ENCODE peak calls at places on chromosomes 7 and 10, in eight cellular contexts. E, U, N, S, J, T, W and F are unnamed samples.

GRCh38 chr10:90862908-90863514 is 5.2 kb upstream of the HTR7 start:
- DNase-seq in J (no peak), N (peak; percentile 43), W (no peak), E (no peak), U (peak; percentile 47), T (no peak), S (peak; percentile 16), F (no peak)

GRCh38 chr10:105585753-105586152 is 944.7 kb downstream of the SORCS3 start:
- DNase-seq in W (no peak), U (peak; percentile 66), N (no peak), T (no peak), J (no peak), S (peak; percentile 29), E (no peak), F (no peak)

GRCh38 chr7:78099715-78100477 is 301.3 kb downstream of the PHTF2 start:
- DNase-seq in T (no peak), E (no peak), W (no peak), J (no peak), U (no peak), S (no peak), N (no peak), F (no peak)

GRCh38 chr7:30888783-30889182 is 22.9 kb upstream of the AQP1 start:
- DNase-seq in J (no peak), W (no peak), N (no peak), U (no peak), T (no peak), S (no peak), E (peak; percentile 72), F (no peak)

GRCh38 chr10:78688945-78689935 is 379.5 kb upstream of the ZMIZ1 start:
- DNase-seq in S (no peak), J (no peak), W (no peak), U (peak; percentile 6), N (peak; percentile 73), E (no peak), T (no peak), F (no peak)

GRCh38 chr7:85021090-85021704 is 165.7 kb downstream of the SEMA3D start:
- DNase-seq in J (no peak), N (no peak), W (no peak), T (no peak), S (no peak), U (peak; percentile 32), E (no peak), F (no peak)

GRCh38 chr10:58755688-58756087 is 243.0 kb downstream of the BICC1 start:
- DNase-seq in N (no peak), T (no peak), U (no peak), E (no peak), S (no peak), J (no peak), W (no peak), F (peak; percentile 10)

GRCh38 chr10:95445837-95446347 is 115.3 kb downstream of the SORBS1 start:
- DNase-seq in W (peak; percentile 80), N (peak; percentile 67), T (no peak), S (peak; percentile 60), E (peak; percentile 80), U (peak; percentile 92), J (peak; percentile 49), F (peak; percentile 59)

GRCh38 chr10:112858990-112859520 is 91.0 kb upstream of the TCF7L2 start:
- DNase-seq in S (no peak), T (no peak), E (no peak), N (no peak), U (no peak), J (no peak), W (no peak), F (no peak)

GRCh38 chr10:24097771-24098207 is 111.1 kb upstream of the KIAA1217 start:
- DNase-seq in W (no peak), U (no peak), N (no peak), J (no peak), T (no peak), E (no peak), S (peak; percentile 4), F (no peak)

GRCh38 chr10:89643812-89644690 is 991 bp downstream of the PANK1 start:
- DNase-seq in J (peak; percentile 80), E (peak; percentile 90), S (peak; percentile 99), W (peak; percentile 91), T (peak; percentile 80), N (peak; percentile 90), U (peak; percentile 98), F (peak; percentile 89)

GRCh38 chr10:93579089-93579488 is 12.6 kb downstream of the FFAR4 start:
- DNase-seq in W (peak; percentile 34), N (no peak), S (peak; percentile 60), J (peak; percentile 38), T (no peak), E (no peak), U (no peak), F (no peak)

GRCh38 chr10:95475827-95476481 is 85.2 kb downstream of the SORBS1 start:
- DNase-seq in U (peak; percentile 48), N (no peak), J (peak; percentile 90), T (no peak), E (no peak), W (no peak), S (peak; percentile 94), F (peak; percentile 87)

DNA sequence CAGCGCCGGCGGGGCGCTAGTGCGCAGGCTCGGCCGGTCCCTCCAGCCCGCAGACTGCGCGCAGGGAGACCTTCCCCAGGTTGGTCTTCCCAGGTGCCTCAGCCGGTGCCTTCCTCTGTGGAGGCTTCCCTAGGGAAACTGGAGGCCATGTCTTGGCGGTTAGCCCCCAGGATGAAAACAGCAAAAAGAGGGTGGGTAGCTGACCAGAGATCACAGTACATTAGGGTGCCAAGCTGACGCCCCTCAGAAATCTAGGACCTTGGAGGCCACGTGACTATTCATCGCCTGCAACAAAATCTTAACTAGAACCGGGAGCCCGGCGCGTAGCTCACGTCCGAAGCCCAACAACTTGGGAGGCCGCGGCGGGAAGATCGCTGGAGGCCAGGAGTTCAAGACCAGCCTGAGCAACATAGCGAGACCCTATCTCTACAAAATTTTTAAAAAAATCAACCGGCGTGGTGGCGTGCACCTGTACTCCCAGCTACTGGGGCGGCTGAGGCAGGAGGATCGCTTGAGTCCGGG is 327 bp upstream of the FIS1 start:
- DNase-seq in U (no peak), N (no peak), J (no peak), S (no peak), T (no peak), W (no peak), E (no peak), F (no peak)
- TF ChIP-seq POLR2AphosphoS5 in U (peak; percentile 66), N (peak; percentile 35), J (no peak), S (peak; percentile 60), T (no peak), W (peak; percentile 21), E (no peak), F (no peak)

DNA sequence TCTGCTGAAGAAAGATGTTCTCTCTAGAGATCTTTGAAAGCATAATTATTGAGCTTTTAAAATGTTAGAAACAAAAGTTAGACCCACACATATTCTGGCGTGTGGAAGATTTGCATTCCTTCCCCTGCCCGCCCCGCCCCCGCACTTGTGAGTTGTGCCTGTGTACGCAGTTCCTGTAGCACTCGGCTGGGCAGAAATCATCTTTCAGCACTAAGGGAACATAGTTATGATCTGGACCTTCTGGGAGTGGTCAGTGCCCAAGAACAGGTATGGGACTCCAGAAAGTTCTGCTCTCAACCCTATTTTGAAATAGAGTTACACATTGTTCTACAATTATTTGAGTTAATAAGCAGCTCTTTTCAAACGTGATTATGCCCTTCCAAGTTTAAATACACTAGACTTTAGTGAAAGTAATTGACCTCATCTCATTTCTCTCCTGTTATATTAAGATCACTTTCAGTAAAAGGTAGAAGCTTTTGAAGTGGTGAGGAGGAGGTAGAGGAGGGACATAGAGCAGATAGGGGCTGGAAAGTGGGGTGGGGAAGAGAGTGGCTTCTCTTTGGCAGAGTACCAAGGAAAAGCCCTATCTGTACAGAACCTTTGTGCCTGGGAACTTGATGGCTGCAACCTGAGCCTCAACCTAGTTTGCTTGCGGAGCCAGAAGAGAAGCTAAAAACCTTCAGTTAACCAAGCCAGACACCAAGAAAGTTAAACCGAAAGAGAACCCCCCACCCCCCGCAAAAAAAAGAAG is 5.7 kb downstream of the BLVRA start:
- DNase-seq in N (no peak), S (peak; percentile 58), U (no peak), E (peak; percentile 90), J (peak; percentile 56), W (no peak), T (no peak), F (peak; percentile 52)
- H3K4me3 ChIP-seq in N (no peak overlapping the region), S (peak overlapping the region; percentile 47), U (no peak overlapping the region), E (no peak overlapping the region), J (peak overlapping the region; percentile 30), W (peak overlapping the region; percentile 18), T (no peak overlapping the region), F (no peak overlapping the region)

GRCh38 chr7:12013983-12014382 is 182.0 kb upstream of the THSD7A start:
- DNase-seq in N (no peak), U (no peak), J (no peak), T (no peak), E (no peak), S (no peak), W (no peak), F (no peak)

GRCh38 chr7:12016439-12016838 is 184.4 kb upstream of the THSD7A start:
- DNase-seq in J (no peak), E (no peak), W (no peak), N (no peak), S (no peak), U (no peak), T (no peak), F (no peak)

DNA sequence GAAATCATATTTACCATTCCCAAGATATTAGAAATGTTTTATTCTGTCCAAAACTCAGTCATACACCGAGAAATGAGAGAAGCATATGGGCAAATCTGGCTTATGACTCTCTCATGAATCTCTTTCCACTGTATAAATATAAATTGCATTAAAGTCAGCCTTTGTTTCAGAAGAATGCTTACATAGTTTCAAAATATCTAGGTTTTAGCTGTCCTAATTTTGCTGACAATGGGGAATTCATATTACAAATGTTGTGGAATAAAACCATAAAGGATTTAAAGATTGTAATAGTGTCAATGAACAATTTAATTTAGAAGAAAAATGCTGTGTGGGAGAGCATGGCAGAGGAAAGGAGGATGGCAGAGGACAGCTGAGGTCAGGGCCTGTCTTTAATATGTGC is 185.0 kb upstream of the THSD7A start:
- DNase-seq in W (no peak), J (no peak), N (no peak), S (no peak), T (no peak), E (no peak), U (no peak), F (no peak)
- H3K36me3 ChIP-seq in W (no peaks in the 10 kb centered on the region), J (no peaks in the 10 kb centered on the region), N (no peaks in the 10 kb centered on the region), S (no peaks in the 10 kb centered on the region), T (no peaks in the 10 kb centered on the region), E (no peaks in the 10 kb centered on the region), U (no peaks in the 10 kb centered on the region), F (no peaks in the 10 kb centered on the region)

DNA sequence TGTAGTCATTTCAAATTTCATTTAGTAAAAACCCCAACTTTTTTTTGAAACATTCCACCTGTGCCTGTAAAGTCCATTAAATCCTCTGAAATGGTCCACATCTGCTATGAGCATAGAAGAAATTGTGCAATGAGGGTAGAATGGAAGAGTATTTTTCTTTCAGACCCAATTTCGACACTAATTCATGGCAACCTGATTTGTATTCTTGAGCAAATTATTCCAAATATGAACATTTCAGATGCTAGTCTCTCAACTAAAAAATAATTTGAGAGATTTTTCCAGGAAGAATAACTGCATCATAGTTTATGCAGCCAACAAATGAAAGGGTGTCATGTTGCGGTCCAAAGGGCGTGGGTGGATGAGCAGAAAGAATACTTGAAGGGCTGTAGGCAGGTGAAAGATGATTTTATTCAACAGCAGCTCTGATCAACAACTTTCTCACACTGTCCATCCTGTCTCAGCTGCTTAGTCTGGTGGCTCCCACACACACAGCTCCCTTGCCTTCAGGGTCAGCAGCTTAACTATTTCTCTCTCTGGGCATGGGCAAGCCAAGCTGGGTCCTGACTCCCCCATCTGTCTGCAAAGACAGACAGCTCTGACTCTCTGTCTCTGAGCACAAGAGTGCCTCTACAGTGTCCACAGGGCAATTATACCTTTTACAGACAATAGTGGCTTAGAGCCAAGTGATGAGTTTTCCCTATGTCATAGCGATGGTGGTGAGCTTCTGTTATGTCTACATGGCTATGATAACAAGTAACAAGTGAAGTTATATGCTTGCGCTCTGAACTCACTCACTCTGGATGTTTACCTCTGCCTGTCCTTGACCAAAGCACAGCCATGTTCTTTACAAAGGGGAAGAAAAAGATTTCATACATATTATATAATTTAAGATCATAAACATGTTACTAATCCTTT is 11.5 kb downstream of the STEAP2 start:
- DNase-seq in W (no peak), T (no peak), E (no peak), S (peak; percentile 28), J (no peak), U (no peak), N (no peak), F (no peak)
- TF ChIP-seq POLR2AphosphoS5 in W (no peak), T (no peak), E (no peak), S (no peak), J (no peak), U (no peak), N (no peak), F (no peak)